ENCODE peak calls at places on chromosomes 6 and 20, in five cellular contexts. M is progenitor cell of endocrine pancreas, K is suprapubic skin, V is sigmoid colon, N is lower lobe of right lung. G is an unnamed sample.

GRCh38 chr20:25288291-25289181 is 40.7 kb downstream of the PYGB start:
- DNase-seq in M (no peak), K (peak), V (peak), N (peak), G (peak)

GRCh38 chr6:7585287-7585930 is 4.6 kb upstream of the SNRNP48 start:
- DNase-seq in M (no peak), K (no peak), V (no peak), N (no peak), G (no peak)

GRCh38 chr6:44202972-44203750 is 13.6 kb upstream of the MYMX start:
- DNase-seq in M (no peak), K (no peak), V (no peak), N (no peak), G (no peak)

GRCh38 chr6:14035448-14035847 is 82.1 kb upstream of the CD83 start:
- DNase-seq in M (no peak), K (no peak), V (no peak), N (no peak), G (no peak)

GRCh38 chr6:105136433-105137350 is 43.1 kb downstream of the POPDC3 start:
- DNase-seq in M (peak), K (peak), V (peak), N (peak), G (peak)

GRCh38 chr6:141077355-141078333 is 1055.1 kb upstream of the GJE1 start:
- DNase-seq in M (no peak), K (no peak), V (no peak), N (no peak), G (no peak)

GRCh38 chr6:142313284-142313683 is 11.5 kb downstream of the ADGRG6 start:
- DNase-seq in M (no peak), K (no peak), V (no peak), N (no peak), G (no peak)

GRCh38 chr20:62355527-62356142 is 11.5 kb downstream of the LAMA5 start:
- DNase-seq in M (no peak), K (no peak), V (peak), N (no peak), G (no peak)

GRCh38 chr6:142854589-142855488 is 90.1 kb downstream of the HIVEP2 start:
- DNase-seq in M (no peak), K (no peak), V (no peak), N (no peak), G (no peak)

GRCh38 chr6:111503194-111503593 is 20.2 kb upstream of the REV3L start:
- DNase-seq in M (no peak), K (no peak), V (no peak), N (no peak), G (no peak)

GRCh38 chr6:124780621-124781020 is 181.6 kb upstream of the RNF217 start:
- DNase-seq in M (no peak), K (no peak), V (no peak), N (no peak), G (no peak)

GRCh38 chr6:81204741-81205140 is 547.7 kb downstream of the TENT5A start:
- DNase-seq in M (no peak), K (no peak), V (no peak), N (no peak), G (no peak)

GRCh38 chr20:59165389-59165785 is 1.8 kb downstream of the ZNF831 start:
- DNase-seq in M (no peak), K (no peak), V (no peak), N (no peak), G (no peak)

GRCh38 chr6:154754152-154754551 is 20.9 kb downstream of the SCAF8 start:
- DNase-seq in M (no peak), K (no peak), V (no peak), N (no peak), G (no peak)

GRCh38 chr6:33297956-33298772 is 578 bp downstream of the RGL2 start:
- DNase-seq in M (no peak), K (peak), V (peak), N (peak), G (peak)

GRCh38 chr6:106870824-106871300 is 103.7 kb downstream of the CD24 start:
- DNase-seq in M (no peak), K (no peak), V (no peak), N (no peak), G (no peak)

GRCh38 chr6:25608562-25609174 is 43.3 kb upstream of the SCGN start:
- DNase-seq in M (no peak), K (no peak), V (no peak), N (no peak), G (no peak)

GRCh38 chr6:85002847-85003246 is 238.4 kb upstream of the TBX18 start:
- DNase-seq in M (no peak), K (no peak), V (no peak), N (no peak), G (no peak)

GRCh38 chr6:148303616-148304015 is 39.0 kb upstream of the SASH1 start:
- DNase-seq in M (no peak), K (no peak), V (no peak), N (no peak), G (no peak)

GRCh38 chr6:52503853-52504777 is 72.7 kb downstream of the TRAM2 start:
- DNase-seq in M (no peak), K (peak), V (peak), N (peak), G (peak)

GRCh38 chr20:32652739-32653526 is 20.8 kb downstream of the C20orf203 start:
- DNase-seq in M (peak), K (peak), V (peak), N (peak), G (peak)

GRCh38 chr6:155327326-155328073 is 13.2 kb upstream of the TFB1M start:
- DNase-seq in M (peak), K (no peak), V (peak), N (peak), G (no peak)

GRCh38 chr6:152310371-152310954 is 326.7 kb downstream of the SYNE1 start:
- DNase-seq in M (no peak), K (no peak), V (no peak), N (no peak), G (no peak)

GRCh38 chr20:51570755-51571469 is 28.4 kb upstream of the NFATC2 start:
- DNase-seq in M (no peak), K (no peak), V (no peak), N (no peak), G (no peak)

DNA sequence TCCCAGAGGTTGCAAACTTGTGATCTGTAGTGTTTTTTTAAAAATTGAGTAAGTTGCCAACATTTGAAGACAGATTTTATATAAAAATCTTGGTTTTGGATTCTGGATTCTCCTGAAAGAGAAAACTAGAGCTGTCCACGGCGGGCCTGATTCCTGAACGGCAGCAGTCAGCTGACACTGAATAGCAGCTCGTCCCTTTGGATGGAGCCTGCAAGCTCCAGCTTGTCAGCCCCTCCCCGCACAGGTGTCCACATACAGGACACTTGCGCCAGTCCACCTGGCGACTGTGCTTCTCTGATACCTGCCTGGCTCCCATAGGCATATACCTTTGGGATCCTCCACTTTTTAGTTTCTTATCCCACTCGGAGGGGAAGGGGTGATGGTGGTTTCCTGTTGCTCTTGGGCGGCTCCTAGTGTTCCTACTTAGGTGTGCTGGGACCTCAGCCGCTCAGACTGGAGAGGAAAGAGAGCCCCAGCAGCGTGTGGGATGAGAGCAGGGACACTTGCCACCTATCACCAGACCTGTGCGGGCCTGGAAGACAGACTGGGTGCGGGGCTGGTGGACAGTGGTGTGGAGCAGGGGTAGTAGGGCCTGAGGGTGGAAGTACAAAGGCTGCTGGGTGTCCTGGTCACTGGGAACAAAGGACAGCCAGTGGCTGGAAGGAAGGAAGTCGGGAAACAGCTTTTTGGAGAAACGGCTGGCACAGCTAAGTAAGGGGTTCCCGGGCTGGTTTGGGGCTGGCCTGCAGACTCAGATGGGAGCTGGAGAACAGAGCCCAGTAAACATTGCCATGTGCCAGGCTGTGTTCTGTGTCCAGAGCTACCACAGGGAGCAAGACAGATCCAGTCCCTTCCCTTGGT is 18.3 kb downstream of the GHRH start:
- DNase-seq in M (no peak), K (peak), V (no peak), N (no peak), G (no peak)
- TF ChIP-seq CTCF in M (no peak), K (no peak), V (no peak), N (no peak), G (no peak)

GRCh38 chr6:90859612-90860011 is 272.7 kb upstream of the MAP3K7 start:
- DNase-seq in M (no peak), K (no peak), V (no peak), N (no peak), G (no peak)
- TF ChIP-seq CTCF in M (no peak), K (no peak), V (no peak), N (no peak), G (no peak)

DNA sequence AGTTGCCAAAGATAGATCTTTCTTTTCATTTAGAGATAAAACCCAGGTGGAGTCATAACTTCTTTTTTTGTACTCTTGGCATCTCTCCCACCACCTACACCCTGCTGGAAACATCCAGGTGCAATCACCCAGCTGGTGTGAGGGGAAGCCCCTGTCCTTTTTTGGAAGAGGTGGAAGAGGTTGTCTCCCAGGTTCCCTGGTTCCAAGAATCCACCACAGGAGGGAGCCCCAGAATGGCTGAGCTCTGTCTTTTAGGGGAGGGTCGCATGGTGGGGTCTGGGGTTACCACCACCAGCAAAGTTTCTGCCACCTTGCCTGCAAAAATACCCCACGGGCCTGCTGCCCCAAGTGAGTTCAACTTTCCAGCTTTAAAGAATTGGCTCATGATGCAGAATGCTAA is 10.8 kb downstream of the SMOC2 start:
- DNase-seq in M (no peak), K (no peak), V (no peak), N (no peak), G (no peak)
- TF ChIP-seq CTCF in M (peak), K (no peak), V (peak), N (peak), G (no peak)

GRCh38 chr6:29424168-29424567 is 9.4 kb downstream of the OR12D1 start:
- DNase-seq in M (no peak), K (no peak), V (no peak), N (no peak), G (no peak)

GRCh38 chr6:29425075-29425474 is 10.3 kb downstream of the OR12D1 start:
- DNase-seq in M (no peak), K (no peak), V (no peak), N (no peak), G (no peak)

GRCh38 chr6:29424575-29424974 is 9.8 kb downstream of the OR12D1 start:
- DNase-seq in M (no peak), K (no peak), V (no peak), N (no peak), G (no peak)

GRCh38 chr6:29426654-29427053 is 11.9 kb downstream of the OR12D1 start:
- DNase-seq in M (no peak), K (no peak), V (no peak), N (no peak), G (no peak)
- TF ChIP-seq CTCF in M (no peak), K (no peak), V (no peak), N (no peak), G (no peak)

GRCh38 chr6:15270402-15270801 is 24.5 kb downstream of the JARID2 start:
- DNase-seq in M (no peak), K (no peak), V (no peak), N (no peak), G (peak)

GRCh38 chr6:15276036-15276435 is 30.2 kb downstream of the JARID2 start:
- DNase-seq in M (no peak), K (no peak), V (no peak), N (no peak), G (no peak)

GRCh38 chr6:15279047-15279661 is 33.3 kb downstream of the JARID2 start:
- DNase-seq in M (no peak), K (no peak), V (no peak), N (no peak), G (no peak)

GRCh38 chr6:15272562-15272961 is 26.7 kb downstream of the JARID2 start:
- DNase-seq in M (no peak), K (no peak), V (no peak), N (no peak), G (peak)

DNA sequence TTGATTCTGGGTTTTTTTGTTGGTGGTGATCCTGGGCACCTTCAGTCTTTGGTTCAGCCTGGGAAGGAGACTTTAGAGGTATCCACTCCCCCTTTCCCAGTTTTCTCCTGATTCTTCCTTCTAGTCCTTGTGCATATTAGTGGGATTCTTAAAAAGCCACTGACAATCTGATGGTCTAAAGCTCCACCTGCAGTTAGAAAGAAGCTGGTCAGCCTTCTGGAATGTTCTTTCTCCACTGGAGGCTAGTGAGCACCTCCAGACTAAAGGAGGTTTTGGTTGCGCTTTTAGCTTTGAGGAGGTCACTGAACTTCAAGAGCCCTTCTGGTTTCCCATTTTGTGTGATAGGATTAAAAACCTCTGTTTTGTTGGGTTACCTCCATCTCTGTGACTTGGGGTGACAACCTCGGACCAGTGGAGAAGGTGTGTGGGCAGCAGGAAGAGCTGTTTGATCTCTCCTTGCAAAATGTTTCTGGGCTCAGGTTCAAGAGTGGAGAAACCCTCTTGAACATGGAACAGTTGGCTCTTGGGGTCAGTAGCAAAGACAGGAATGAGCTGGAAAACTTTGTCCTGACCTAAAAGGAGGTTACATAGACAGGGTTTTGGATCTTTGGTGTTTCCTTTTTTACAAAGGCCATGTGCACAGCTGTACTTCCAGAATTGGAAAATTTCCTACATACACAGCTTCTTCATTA is 29.0 kb downstream of the JARID2 start:
- DNase-seq in M (no peak), K (no peak), V (no peak), N (no peak), G (peak)
- TF ChIP-seq CTCF in M (no peak), K (no peak), V (peak), N (no peak), G (no peak)